ENCODE peak calls at places on chromosomes 2 and 18, in four cellular contexts. I, L, B and G are unnamed samples.
A peak's percentile ranks its signal among the peaks of the same experiment; 100 is the strongest.

GRCh38 chr18:48828713-48829442 is 121.9 kb downstream of the SMAD7 start:
- DNase-seq in I (peak; percentile 86), L (peak; percentile 36), B (no peak), G (no peak)

GRCh38 chr2:206556357-206556949 is 85.8 kb upstream of the FAM237A start:
- DNase-seq in B (peak; percentile 25), I (peak; percentile 33), L (no peak), G (no peak)

GRCh38 chr2:224983719-224984388 is 58.4 kb downstream of the DOCK10 start:
- DNase-seq in I (no peak), B (no peak), L (no peak), G (no peak)

GRCh38 chr2:177929662-177930522 is 142.7 kb downstream of the PDE11A start:
- DNase-seq in I (no peak), L (no peak), B (no peak), G (no peak)

GRCh38 chr18:79781331-79781941 is 16.3 kb upstream of the KCNG2 start:
- DNase-seq in L (no peak), I (no peak), B (peak; percentile 19), G (no peak)

GRCh38 chr2:239476029-239476756 is 75.4 kb upstream of the HDAC4 start:
- DNase-seq in B (no peak), I (no peak), L (no peak), G (no peak)

GRCh38 chr2:54470241-54470938 is 14.3 kb downstream of the SPTBN1 start:
- DNase-seq in B (no peak), L (no peak), I (no peak), G (no peak)

GRCh38 chr2:45626387-45627010 is 15.4 kb upstream of the SRBD1 start:
- DNase-seq in B (no peak), I (no peak), L (no peak), G (no peak)

GRCh38 chr2:102806250-102806837 is 44.5 kb downstream of the TMEM182 start:
- DNase-seq in I (peak; percentile 74), B (peak; percentile 73), L (peak; percentile 81), G (no peak)

GRCh38 chr2:70977605-70978205 is 725 bp upstream of the ANKRD53 start:
- DNase-seq in I (no peak), L (no peak), B (peak; percentile 36), G (no peak)

GRCh38 chr2:222993920-222994650 is 57.9 kb upstream of the KCNE4 start:
- DNase-seq in L (no peak), I (no peak), B (no peak), G (no peak)

GRCh38 chr2:51717318-51717717 is 685.4 kb upstream of the NRXN1 start:
- DNase-seq in B (no peak), L (no peak), I (no peak), G (no peak)

GRCh38 chr2:180907731-180908130 is 72.7 kb upstream of the UBE2E3 start:
- DNase-seq in B (no peak), L (no peak), I (no peak), G (no peak)

GRCh38 chr2:239239607-239240479 is 161.0 kb downstream of the HDAC4 start:
- DNase-seq in I (no peak), B (no peak), L (no peak), G (no peak)

GRCh38 chr2:61722800-61723199 is 131.1 kb downstream of the FAM161A start:
- DNase-seq in I (no peak), B (no peak), L (no peak), G (no peak)

GRCh38 chr2:54020793-54021414 is 50.1 kb upstream of the PSME4 start:
- DNase-seq in B (no peak), L (no peak), I (no peak), G (no peak)

GRCh38 chr18:50659091-50660003 is 99.5 kb downstream of the MAPK4 start:
- DNase-seq in I (no peak), B (peak; percentile 28), L (no peak), G (no peak)

GRCh38 chr2:205731521-205731965 is 49.2 kb downstream of the NRP2 start:
- DNase-seq in I (no peak), B (peak; percentile 29), L (no peak), G (no peak)

GRCh38 chr2:6523476-6523875 is 342.2 kb downstream of the CMPK2 start:
- DNase-seq in L (no peak), I (no peak), B (no peak), G (no peak)

GRCh38 chr2:99278793-99279291 is 22.2 kb downstream of the LYG1 start:
- DNase-seq in B (peak; percentile 99), I (no peak), L (no peak), G (no peak)

GRCh38 chr18:48802543-48803428 is 148.0 kb downstream of the SMAD7 start:
- DNase-seq in I (no peak), L (peak; percentile 16), B (no peak), G (no peak)

GRCh38 chr2:232363784-232364615 is 14.6 kb upstream of the ALPP start:
- DNase-seq in I (no peak), L (peak; percentile 1), B (no peak), G (peak; percentile 24)

DNA sequence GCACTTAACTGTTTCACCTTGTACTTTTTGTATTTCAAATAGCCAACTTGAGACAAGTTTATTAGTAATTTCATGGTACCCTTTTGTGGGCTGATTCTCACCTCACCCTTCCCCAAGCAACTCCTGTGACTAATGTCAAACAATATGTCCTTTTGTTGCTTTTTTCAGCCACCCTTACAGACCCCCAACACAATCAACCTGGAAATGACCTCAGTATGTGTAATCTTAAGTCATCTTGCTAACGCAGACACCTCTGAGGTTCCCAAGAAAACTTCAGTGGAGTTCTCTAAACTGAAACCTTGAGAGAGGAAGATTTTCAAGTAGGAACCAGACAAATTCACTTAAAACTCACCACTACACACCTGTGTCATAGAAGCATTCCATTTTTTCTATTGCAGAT is 69.5 kb downstream of the KYNU start:
- DNase-seq in L (no peak), I (no peak), B (no peak), G (no peak)
- TF ChIP-seq NR2C2 in L (no peak), I (no peak), B (no peak), G (no peak)

GRCh38 chr18:66682855-66683322 is 79.0 kb upstream of the CDH19 start:
- DNase-seq in L (no peak), B (no peak), I (no peak), G (no peak)
- TF ChIP-seq NR2C2 in L (no peak), B (no peak), I (no peak), G (no peak)

GRCh38 chr2:143482316-143482715 is 353.1 kb downstream of the ARHGAP15 start:
- DNase-seq in B (no peak), L (no peak), I (no peak), G (no peak)
- TF ChIP-seq NR2C2 in B (no peak), L (no peak), I (no peak), G (no peak)

DNA sequence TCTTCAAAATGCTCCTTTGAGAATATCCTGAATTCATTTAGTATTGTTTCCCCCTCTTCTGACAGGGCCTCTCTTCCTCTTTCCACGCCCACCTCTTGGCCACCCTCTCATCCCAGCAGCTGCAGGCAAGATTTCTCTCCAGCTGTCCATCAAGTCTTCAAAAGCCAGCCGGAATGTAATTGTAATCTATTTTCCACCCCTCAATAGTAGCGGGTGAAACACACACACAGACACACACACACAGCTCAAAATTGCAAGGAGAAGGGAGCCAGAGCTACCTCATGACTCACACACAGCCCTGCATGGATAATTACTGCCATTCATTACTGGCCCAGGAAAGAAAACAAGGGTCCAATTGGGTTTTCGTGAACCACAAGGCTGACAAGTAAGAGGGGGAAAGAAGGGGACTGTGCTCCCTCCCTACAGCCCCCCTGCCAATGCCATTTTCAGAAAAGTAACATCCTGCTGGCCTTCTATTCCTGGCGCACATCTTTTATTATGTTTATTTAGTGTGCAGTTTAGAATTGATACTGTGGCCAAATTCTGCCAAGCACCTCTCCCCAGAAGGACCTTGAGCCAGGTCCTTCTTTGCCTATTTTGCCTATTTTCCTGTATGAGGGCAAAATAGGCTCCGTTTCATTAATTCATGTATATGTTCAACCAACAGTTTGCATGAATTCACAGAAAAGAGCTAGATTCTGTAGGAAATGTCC is 135.8 kb downstream of the MYO3B start:
- DNase-seq in B (no peak), L (no peak), I (peak; percentile 48), G (no peak)
- TF ChIP-seq NR2C2 in B (no peak), L (no peak), I (no peak), G (no peak)

DNA sequence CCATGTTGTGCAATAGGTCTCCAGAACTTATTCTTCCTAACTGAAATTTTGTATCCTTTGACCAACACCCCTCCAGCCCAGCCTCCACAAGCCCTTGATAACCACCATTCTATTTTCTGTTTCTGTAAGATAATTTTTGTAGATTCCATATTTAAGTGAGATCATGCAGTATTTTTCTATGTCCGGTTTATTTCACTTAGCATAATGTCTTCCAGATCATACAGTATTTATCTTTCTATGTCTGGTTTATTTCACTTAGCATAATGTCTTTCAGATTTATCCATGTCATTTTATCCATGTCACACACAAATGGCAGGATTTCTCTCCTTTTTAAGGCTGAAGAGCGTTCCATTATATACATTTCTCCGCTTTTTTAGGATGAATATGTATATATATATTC is 24.4 kb upstream of the ONECUT2 start:
- DNase-seq in I (no peak), L (no peak), B (no peak), G (no peak)
- TF ChIP-seq NR2C2 in I (no peak), L (no peak), B (no peak), G (no peak)

GRCh38 chr2:58427572-58428285 is 186.6 kb upstream of the FANCL start:
- DNase-seq in I (peak; percentile 10), L (peak; percentile 56), B (peak; percentile 12), G (no peak)
- TF ChIP-seq NR2C2 in I (no peak), L (no peak), B (no peak), G (no peak)

GRCh38 chr2:42567389-42567788 is 1.0 kb upstream of the MTA3 start:
- DNase-seq in I (no peak), L (no peak), B (no peak), G (no peak)

GRCh38 chr2:42569883-42570282 is 1.5 kb downstream of the MTA3 start:
- DNase-seq in I (peak; percentile 9), L (no peak), B (no peak), G (no peak)

GRCh38 chr2:42567806-42568429 is 514 bp upstream of the MTA3 start:
- DNase-seq in L (peak; percentile 75), B (peak; percentile 40), I (peak; percentile 12), G (peak; percentile 48)

GRCh38 chr2:42569116-42569711 is 782 bp downstream of the MTA3 start:
- DNase-seq in L (no peak), B (peak; percentile 38), I (peak; percentile 38), G (no peak)

GRCh38 chr2:42568431-42569115 is at the start of gene MTA3:
- DNase-seq in I (peak; percentile 78), L (peak; percentile 81), B (peak; percentile 27), G (no peak)
- TF ChIP-seq NR2C2 in I (peak; percentile 56), L (no peak), B (no peak), G (no peak)

GRCh38 chr2:240705204-240705781 is 13.6 kb downstream of the AQP12A start:
- DNase-seq in L (no peak), B (no peak), I (no peak), G (no peak)

GRCh38 chr2:240708457-240708856 is 16.8 kb downstream of the AQP12A start:
- DNase-seq in L (no peak), I (no peak), B (no peak), G (no peak)

GRCh38 chr2:240704651-240705050 is 13.0 kb downstream of the AQP12A start:
- DNase-seq in I (no peak), L (no peak), B (no peak), G (no peak)

GRCh38 chr2:240707791-240708190 is 16.1 kb downstream of the AQP12A start:
- DNase-seq in L (no peak), B (no peak), I (no peak), G (no peak)

GRCh38 chr2:240707046-240707756 is 15.5 kb downstream of the AQP12A start:
- DNase-seq in I (no peak), B (no peak), L (no peak), G (no peak)
- TF ChIP-seq NR2C2 in I (no peak), B (no peak), L (no peak), G (no peak)